ENCODE peak calls at places on chromosomes 4 and X, in ten cellular contexts. T is right lobe of liver; B is DMS153; P is T1000; F is mesendoderm; O is dorsolateral prefrontal cortex; D is NCI-H1092; Y is Caki2; H is pons; J is stimulated activated CD8-positive, alpha-beta memory T cell treated with anti-CD3 and anti-CD28 coated beads, Interleukin-15, amount 100 ng/mL, for 24 hours. L is an unnamed sample.

GRCh38 chr4:139918591-139918990 is 235.4 kb downstream of the MAML3 start:
- DNase-seq in Y (no peak), B (no peak), F (no peak), T (no peak), H (no peak), O (no peak), J (no peak), P (no peak), D (no peak), L (no peak)

GRCh38 chr4:168604496-168605373 is 107.9 kb downstream of the PALLD start:
- DNase-seq in F (peak), D (no peak), H (peak), O (no peak), T (no peak), J (no peak), P (no peak), B (no peak), Y (peak), L (peak)

GRCh38 chr4:28369504-28369903 is 1508.9 kb downstream of the STIM2 start:
- DNase-seq in B (no peak), T (no peak), F (no peak), J (no peak), O (no peak), H (no peak), Y (no peak), P (no peak), D (no peak), L (no peak)

GRCh38 chr4:139876328-139876941 is 210.8 kb downstream of the MGST2 start:
- DNase-seq in O (no peak), T (no peak), B (no peak), F (no peak), Y (no peak), H (peak), J (no peak), D (no peak), P (no peak), L (no peak)

GRCh38 chr4:153159728-153160221 is 44.5 kb upstream of the TRIM2 start:
- DNase-seq in B (no peak), O (no peak), P (no peak), F (no peak), D (no peak), T (no peak), Y (no peak), J (no peak), H (no peak), L (no peak)

GRCh38 chrX:107542500-107542899 is 85.8 kb upstream of the PRPS1 start:
- DNase-seq in F (peak), Y (no peak), T (no peak), H (peak), P (no peak), O (no peak), D (peak), B (peak), J (no peak), L (no peak)

GRCh38 chrX:7055386-7056137 is 92.0 kb upstream of the STS start:
- DNase-seq in T (no peak), F (no peak), D (no peak), H (no peak), P (no peak), J (no peak), B (no peak), Y (no peak), O (no peak), L (no peak)

GRCh38 chr4:41369680-41370079 is 113.0 kb downstream of the UCHL1 start:
- DNase-seq in Y (no peak), F (no peak), H (peak), D (no peak), O (peak), J (no peak), B (no peak), P (no peak), T (peak), L (no peak)

GRCh38 chr4:185773419-185773818 is 38.6 kb downstream of the SORBS2 start:
- DNase-seq in F (peak), P (no peak), T (peak), J (no peak), O (no peak), D (no peak), H (peak), B (no peak), Y (no peak), L (no peak)

L was measured in HTR-8/SVneo.